ENCODE peak calls at places on chromosomes 12 and 14, in six cellular contexts. C is stomach, W is heart left ventricle, B is body of pancreas, Q is A549, V is testis. U is an unnamed sample.

GRCh38 chr12:103924761-103925641 is 5.2 kb upstream of the HSP90B1 start:
- DNase-seq in C (no peak), W (no peak), B (no peak), Q (peak), V (no peak), U (peak)

GRCh38 chr12:110809149-110809548 is 37.6 kb upstream of the CCDC63 start:
- DNase-seq in C (no peak), W (no peak), B (no peak), Q (no peak), V (no peak), U (peak)

GRCh38 chr14:60328588-60328987 is 79.6 kb downstream of the PPM1A start:
- DNase-seq in C (no peak), W (no peak), B (no peak), Q (no peak), V (no peak), U (peak)

GRCh38 chr12:104473374-104473983 is 16.7 kb downstream of the CHST11 start:
- DNase-seq in C (no peak), W (no peak), B (no peak), Q (no peak), V (no peak), U (peak)

GRCh38 chr12:96164951-96165858 is 29.0 kb upstream of the ELK3 start:
- DNase-seq in C (no peak), W (no peak), B (peak), Q (no peak), V (no peak), U (no peak)

GRCh38 chr14:20631023-20631820 is 10.3 kb downstream of the OR6S1 start:
- DNase-seq in C (peak), W (no peak), B (peak), Q (peak), V (peak), U (peak)

GRCh38 chr14:90105756-90106155 is 44.0 kb downstream of the KCNK13 start:
- DNase-seq in C (no peak), W (peak), B (no peak), Q (no peak), V (peak), U (no peak)

GRCh38 chr12:108604208-108604941 is 6.5 kb upstream of the TMEM119 start:
- DNase-seq in C (no peak), W (no peak), B (no peak), Q (no peak), V (no peak), U (no peak)

GRCh38 chr14:61469771-61470170 is 148.4 kb downstream of the PRKCH start:
- DNase-seq in C (no peak), W (no peak), B (no peak), Q (no peak), V (no peak), U (no peak)

GRCh38 chr12:58537278-58537677 is 383.0 kb downstream of the LRIG3 start:
- DNase-seq in C (no peak), W (no peak), B (no peak), Q (no peak), V (no peak), U (no peak)

GRCh38 chr14:89856871-89857345 is 97.6 kb downstream of the EFCAB11 start:
- DNase-seq in C (peak), W (no peak), B (no peak), Q (peak), V (no peak), U (no peak)

GRCh38 chr14:54976316-54976715 is 50.6 kb downstream of the WDHD1 start:
- DNase-seq in C (no peak), W (no peak), B (no peak), Q (no peak), V (no peak), U (peak)

GRCh38 chr12:63882844-63883243 is 38.3 kb downstream of the SRGAP1 start:
- DNase-seq in C (no peak), W (no peak), B (peak), Q (no peak), V (no peak), U (no peak)

GRCh38 chr14:94640721-94641631 is 28.8 kb downstream of the SERPINA3 start:
- DNase-seq in C (peak), W (no peak), B (peak), Q (no peak), V (no peak), U (no peak)

GRCh38 chr14:92397140-92397815 is 74.3 kb downstream of the SLC24A4 start:
- DNase-seq in C (no peak), W (no peak), B (no peak), Q (peak), V (no peak), U (no peak)

GRCh38 chr14:102481791-102482238 is 27.8 kb downstream of the ANKRD9 start:
- DNase-seq in C (no peak), W (no peak), B (no peak), Q (peak), V (no peak), U (no peak)

GRCh38 chr12:44628180-44628579 is 247.9 kb downstream of the NELL2 start:
- DNase-seq in C (no peak), W (no peak), B (no peak), Q (no peak), V (no peak), U (no peak)

GRCh38 chr12:27284751-27285150 is 40.7 kb downstream of the STK38L start:
- DNase-seq in C (no peak), W (no peak), B (no peak), Q (peak), V (no peak), U (peak)

GRCh38 chr12:30952036-30952435 is 25.5 kb downstream of the TSPAN11 start:
- DNase-seq in C (no peak), W (no peak), B (no peak), Q (no peak), V (no peak), U (no peak)

GRCh38 chr14:103500148-103500990 is 22.3 kb downstream of the CKB start:
- DNase-seq in C (peak), W (peak), B (peak), Q (peak), V (peak), U (peak)

GRCh38 chr14:55782166-55782565 is 202.2 kb downstream of the KTN1 start:
- DNase-seq in C (no peak), W (no peak), B (no peak), Q (no peak), V (no peak), U (no peak)

GRCh38 chr12:99915251-99916082 is 69.3 kb downstream of the ANKS1B start:
- DNase-seq in C (no peak), W (no peak), B (no peak), Q (peak), V (no peak), U (no peak)

GRCh38 chr12:102962532-102962931 is 5.1 kb downstream of the ASCL1 start:
- DNase-seq in C (no peak), W (no peak), B (no peak), Q (no peak), V (no peak), U (no peak)

GRCh38 chr12:132558861-132559623 is 51.3 kb downstream of the LRCOL1 start:
- DNase-seq in C (no peak), W (no peak), B (no peak), Q (no peak), V (no peak), U (peak)

GRCh38 chr14:94056579-94057308 is 24.3 kb downstream of the DDX24 start:
- DNase-seq in C (no peak), W (no peak), B (no peak), Q (no peak), V (peak), U (no peak)

GRCh38 chr12:44640831-44641230 is 235.3 kb downstream of the NELL2 start:
- DNase-seq in C (no peak), W (no peak), B (no peak), Q (no peak), V (no peak), U (no peak)

GRCh38 chr14:20697273-20698017 is 8.9 kb downstream of the ANG start:
- DNase-seq in C (peak), W (no peak), B (peak), Q (peak), V (peak), U (peak)

GRCh38 chr14:57533214-57533613 is 39.6 kb upstream of the CCDC198 start:
- DNase-seq in C (no peak), W (no peak), B (no peak), Q (peak), V (peak), U (peak)

GRCh38 chr12:93176166-93176565 is 201.6 kb upstream of the NUDT4 start:
- DNase-seq in C (no peak), W (no peak), B (no peak), Q (no peak), V (no peak), U (no peak)

GRCh38 chr12:128551266-128552025 is 272.3 kb downstream of the SLC15A4 start:
- DNase-seq in C (no peak), W (no peak), B (peak), Q (no peak), V (no peak), U (no peak)

GRCh38 chr14:76926521-76927251 is 100.5 kb downstream of the LRRC74A start:
- DNase-seq in C (no peak), W (peak), B (peak), Q (no peak), V (peak), U (peak)

GRCh38 chr14:20112321-20112720 is 1.8 kb downstream of the OR4K17 start:
- DNase-seq in C (no peak), W (no peak), B (no peak), Q (no peak), V (no peak), U (no peak)

GRCh38 chr14:85466678-85467077 is 63.3 kb upstream of the FLRT2 start:
- DNase-seq in C (no peak), W (no peak), B (no peak), Q (peak), V (no peak), U (no peak)

GRCh38 chr12:6342140-6342889 is 439 bp upstream of the TNFRSF1A start:
- DNase-seq in C (no peak), W (no peak), B (no peak), Q (no peak), V (no peak), U (no peak)

GRCh38 chr12:16166563-16167470 is 110.7 kb downstream of the SLC15A5 start:
- DNase-seq in C (no peak), W (no peak), B (no peak), Q (no peak), V (no peak), U (no peak)

DNA sequence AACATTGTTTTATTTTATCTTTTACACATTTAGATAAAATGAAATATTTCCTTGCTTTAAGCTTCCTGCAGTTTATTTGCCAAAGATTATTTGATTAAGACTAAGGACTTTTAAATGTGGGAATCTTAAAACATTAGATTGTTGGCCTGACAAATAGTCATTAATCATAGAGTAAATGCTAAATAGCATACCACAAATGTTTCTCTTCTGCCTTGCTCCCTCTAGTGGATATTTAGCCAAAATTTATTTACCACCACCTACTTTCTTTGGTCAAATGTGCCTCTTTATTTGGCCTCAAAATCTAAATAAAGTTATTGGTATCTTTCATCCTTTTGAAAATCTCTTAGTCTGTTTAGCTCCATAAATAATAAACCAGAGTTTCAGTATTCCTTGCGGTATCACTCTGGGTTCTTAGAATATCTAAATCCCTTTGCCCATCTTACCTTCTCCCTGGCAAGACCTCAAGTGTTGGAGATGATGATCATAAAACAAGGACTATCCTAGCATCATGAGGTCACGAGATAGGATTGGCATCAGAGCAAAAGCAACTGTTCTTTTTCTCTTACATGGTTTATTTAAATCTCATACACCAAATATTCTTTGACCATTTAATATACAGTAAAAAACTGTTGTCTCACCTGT is 150.6 kb upstream of the AEBP2 start:
- DNase-seq in C (no peak), W (no peak), B (no peak), Q (peak), V (no peak), U (peak)
- TF ChIP-seq CTCF in C (no peak), W (peak), B (peak), Q (peak), V (peak), U (peak)

DNA sequence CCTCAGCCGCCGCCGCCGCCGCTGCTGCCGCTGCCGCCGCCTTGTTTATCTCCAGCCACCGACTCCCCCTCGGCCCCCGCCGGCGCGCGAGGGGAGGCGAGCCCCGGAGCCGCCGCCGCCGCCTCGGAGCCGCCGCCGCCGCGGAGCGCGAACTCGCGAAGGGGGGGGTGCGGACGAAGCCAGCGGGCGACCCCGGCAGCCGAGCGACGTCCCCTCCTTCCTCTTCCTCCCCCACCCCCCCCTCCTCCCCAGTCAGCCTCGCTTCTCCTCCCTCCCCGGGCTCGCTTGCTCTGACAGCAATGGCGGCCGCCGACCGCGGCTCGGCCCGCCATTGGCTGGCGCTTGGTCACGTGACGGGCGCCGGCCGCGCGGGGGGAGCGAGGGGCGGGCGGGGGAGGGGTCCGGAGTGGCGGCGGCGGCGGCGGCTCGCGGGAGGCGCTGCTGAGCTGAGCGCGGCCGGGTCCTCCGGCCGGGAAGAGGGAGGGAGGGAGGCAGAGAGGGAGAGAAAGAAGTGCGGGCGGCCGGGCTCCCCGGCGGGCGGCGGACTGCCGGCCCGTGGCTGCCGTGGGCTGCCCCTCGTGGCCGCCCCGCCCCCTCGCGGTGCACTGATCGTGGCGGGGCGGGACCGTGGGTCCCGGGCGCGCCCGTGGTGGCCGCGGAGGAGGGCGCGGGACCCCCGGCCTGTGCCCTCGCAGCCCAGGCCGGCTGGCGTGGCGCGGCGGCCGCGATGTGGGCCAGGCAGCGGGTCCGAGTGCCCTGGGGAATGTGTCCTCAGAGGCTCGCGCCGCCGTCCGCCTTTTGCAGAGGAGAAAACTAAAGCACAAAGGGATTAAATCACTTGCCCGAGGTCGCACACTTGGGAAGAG is at the start of gene MED13L:
- DNase-seq in C (peak), W (peak), B (peak), Q (peak), V (peak), U (peak)
- TF ChIP-seq POLR2A in C (no peak), W (peak), B (peak), Q (peak), V (no peak), U (peak)

GRCh38 chr12:46374286-46374685 is 1.7 kb upstream of the SLC38A2 start:
- DNase-seq in C (no peak), W (no peak), B (no peak), Q (no peak), V (no peak), U (no peak)

GRCh38 chr12:46374711-46375110 is 2.1 kb upstream of the SLC38A2 start:
- DNase-seq in C (no peak), W (no peak), B (no peak), Q (no peak), V (no peak), U (no peak)

GRCh38 chr12:46372131-46372851 is at the start of gene SLC38A2:
- DNase-seq in C (peak), W (peak), B (peak), Q (peak), V (peak), U (peak)

GRCh38 chr12:46372852-46373302 is 304 bp upstream of the SLC38A2 start:
- DNase-seq in C (no peak), W (no peak), B (no peak), Q (no peak), V (no peak), U (no peak)

GRCh38 chr12:46373303-46374182 is 970 bp upstream of the SLC38A2 start:
- DNase-seq in C (peak), W (peak), B (peak), Q (no peak), V (peak), U (peak)
- TF ChIP-seq CTCF in C (no peak), W (no peak), B (no peak), Q (no peak), V (peak), U (no peak)

DNA sequence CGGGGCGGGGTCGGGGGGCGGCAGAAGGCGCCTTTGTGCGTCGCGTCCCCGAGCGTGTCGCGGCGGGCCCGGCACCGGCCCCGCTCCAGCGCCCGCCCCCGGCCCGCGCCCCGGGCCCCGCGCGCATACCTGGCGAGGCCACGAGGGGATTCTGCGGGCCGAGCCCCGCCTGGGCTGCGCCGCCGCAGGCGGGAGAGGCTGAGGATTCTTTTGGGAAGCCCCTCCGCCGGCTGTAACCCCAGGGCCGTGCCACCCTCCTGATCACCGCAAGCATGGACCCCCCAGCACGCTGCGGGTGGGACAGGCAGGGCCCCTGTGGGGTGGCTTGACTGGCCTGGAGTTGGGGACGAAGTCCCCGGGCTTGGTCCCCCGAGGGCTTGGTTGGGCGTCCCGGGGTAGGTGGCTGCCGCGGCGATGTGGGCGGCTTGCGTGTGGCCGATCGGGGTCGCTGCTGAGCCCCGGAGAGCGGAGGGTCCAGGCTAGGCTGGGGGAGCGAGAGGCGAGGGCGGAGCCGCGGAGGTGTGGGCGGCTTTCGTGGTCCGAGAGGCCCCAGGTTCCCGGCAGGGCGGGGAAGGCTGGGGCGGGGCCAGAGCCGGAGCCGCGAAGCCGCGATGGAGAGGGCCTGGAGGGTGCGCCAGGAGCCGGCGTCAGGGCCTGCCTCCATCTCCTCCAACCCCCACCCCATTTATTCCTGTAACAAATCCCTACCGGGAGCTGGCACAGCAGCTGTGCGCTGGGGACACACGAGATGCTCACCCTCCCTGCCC is 28.4 kb upstream of the GPR132 start:
- DNase-seq in C (peak), W (peak), B (peak), Q (peak), V (peak), U (peak)
- TF ChIP-seq POLR2A in C (no peak), W (no peak), B (peak), Q (peak), V (no peak), U (no peak)

DNA sequence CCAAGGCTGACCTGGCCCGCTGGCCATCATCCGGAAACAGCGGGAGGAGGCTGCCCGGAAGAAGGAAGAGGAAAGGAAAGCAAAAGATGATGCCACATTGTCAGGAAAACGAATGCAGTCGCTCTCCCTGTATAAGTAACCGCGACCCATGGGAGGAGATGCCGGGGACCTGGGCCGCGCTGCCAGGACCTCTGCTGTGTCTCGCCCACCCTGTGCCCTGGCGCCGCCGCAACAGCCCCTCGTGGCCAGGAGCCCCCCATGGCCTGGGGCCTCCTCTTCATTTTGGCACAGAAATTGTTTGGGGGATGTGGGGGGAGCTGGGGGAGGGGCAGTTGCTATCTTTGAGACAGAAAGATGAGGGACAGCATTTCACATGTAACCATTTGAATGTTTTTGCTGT is 16.5 kb downstream of the HSPB8 start:
- DNase-seq in C (no peak), W (no peak), B (no peak), Q (no peak), V (no peak), U (no peak)
- TF ChIP-seq CTCF in C (no peak), W (no peak), B (no peak), Q (no peak), V (no peak), U (no peak)

GRCh38 chr12:94209240-94209639 is 60.9 kb downstream of the PLXNC1 start:
- DNase-seq in C (no peak), W (no peak), B (no peak), Q (no peak), V (no peak), U (no peak)

GRCh38 chr12:94205738-94206310 is 57.4 kb downstream of the PLXNC1 start:
- DNase-seq in C (no peak), W (no peak), B (no peak), Q (no peak), V (no peak), U (no peak)

GRCh38 chr12:94208433-94208921 is 60.1 kb downstream of the PLXNC1 start:
- DNase-seq in C (no peak), W (no peak), B (no peak), Q (no peak), V (peak), U (no peak)

GRCh38 chr12:94206886-94207285 is 58.5 kb downstream of the PLXNC1 start:
- DNase-seq in C (no peak), W (no peak), B (no peak), Q (no peak), V (no peak), U (no peak)

GRCh38 chr12:94207467-94208432 is 59.4 kb downstream of the PLXNC1 start:
- DNase-seq in C (no peak), W (no peak), B (no peak), Q (no peak), V (no peak), U (no peak)
- TF ChIP-seq POLR2A in C (no peak), W (no peak), B (no peak), Q (no peak), V (no peak), U (no peak)

U was measured in NB4.